ENCODE peak calls at places on chromosome 4, in seven cellular contexts. One of them, this sample, is unnamed.

GRCh38 chr4:52996261-52997131 is 134.4 kb downstream of the RASL11B start:
- DNase-seq in stimulated activated CD4-positive, alpha-beta T cell treated with anti-CD3 and anti-CD28 coated beads, Interleukin-4, amount 100 ng/mL, for 4 hours: no peak
- DNase-seq in breast epithelium: no peak
- DNase-seq in PC-3: no peak
- DNase-seq in aorta: no peak
- DNase-seq in bronchial epithelial cell: no peak
- DNase-seq in EL: peak
- DNase-seq in this sample: peak

GRCh38 chr4:44583393-44583792 is 68.0 kb downstream of the YIPF7 start:
- DNase-seq in stimulated activated CD4-positive, alpha-beta T cell treated with anti-CD3 and anti-CD28 coated beads, Interleukin-4, amount 100 ng/mL, for 4 hours: no peak
- DNase-seq in breast epithelium: no peak
- DNase-seq in PC-3: peak
- DNase-seq in aorta: no peak
- DNase-seq in bronchial epithelial cell: no peak
- DNase-seq in EL: no peak
- DNase-seq in this sample: no peak

GRCh38 chr4:10183462-10183861 is 66.9 kb upstream of the WDR1 start:
- DNase-seq in stimulated activated CD4-positive, alpha-beta T cell treated with anti-CD3 and anti-CD28 coated beads, Interleukin-4, amount 100 ng/mL, for 4 hours: no peak
- DNase-seq in breast epithelium: no peak
- DNase-seq in PC-3: no peak
- DNase-seq in aorta: no peak
- DNase-seq in bronchial epithelial cell: no peak
- DNase-seq in EL: no peak
- DNase-seq in this sample: no peak

GRCh38 chr4:742742-743311 is 37.2 kb downstream of the PCGF3 start:
- DNase-seq in stimulated activated CD4-positive, alpha-beta T cell treated with anti-CD3 and anti-CD28 coated beads, Interleukin-4, amount 100 ng/mL, for 4 hours: peak
- DNase-seq in breast epithelium: no peak
- DNase-seq in PC-3: peak
- DNase-seq in aorta: peak
- DNase-seq in bronchial epithelial cell: no peak
- DNase-seq in EL: peak
- DNase-seq in this sample: peak

GRCh38 chr4:138519436-138519835 is 277.3 kb upstream of the SLC7A11 start:
- DNase-seq in stimulated activated CD4-positive, alpha-beta T cell treated with anti-CD3 and anti-CD28 coated beads, Interleukin-4, amount 100 ng/mL, for 4 hours: no peak
- DNase-seq in breast epithelium: no peak
- DNase-seq in PC-3: no peak
- DNase-seq in aorta: no peak
- DNase-seq in bronchial epithelial cell: no peak
- DNase-seq in EL: no peak
- DNase-seq in this sample: no peak

GRCh38 chr4:187069398-187069797 is 345.7 kb upstream of the FAT1 start:
- DNase-seq in stimulated activated CD4-positive, alpha-beta T cell treated with anti-CD3 and anti-CD28 coated beads, Interleukin-4, amount 100 ng/mL, for 4 hours: no peak
- DNase-seq in breast epithelium: no peak
- DNase-seq in PC-3: no peak
- DNase-seq in aorta: no peak
- DNase-seq in bronchial epithelial cell: no peak
- DNase-seq in EL: no peak
- DNase-seq in this sample: no peak

GRCh38 chr4:149896428-149896827 is 80.8 kb upstream of the IQCM start:
- DNase-seq in stimulated activated CD4-positive, alpha-beta T cell treated with anti-CD3 and anti-CD28 coated beads, Interleukin-4, amount 100 ng/mL, for 4 hours: no peak
- DNase-seq in breast epithelium: no peak
- DNase-seq in PC-3: peak
- DNase-seq in aorta: no peak
- DNase-seq in bronchial epithelial cell: peak
- DNase-seq in EL: peak
- DNase-seq in this sample: peak

GRCh38 chr4:7324651-7325121 is 110.0 kb downstream of the PSAPL1 start:
- DNase-seq in stimulated activated CD4-positive, alpha-beta T cell treated with anti-CD3 and anti-CD28 coated beads, Interleukin-4, amount 100 ng/mL, for 4 hours: no peak
- DNase-seq in breast epithelium: no peak
- DNase-seq in PC-3: no peak
- DNase-seq in aorta: peak
- DNase-seq in bronchial epithelial cell: no peak
- DNase-seq in EL: no peak
- DNase-seq in this sample: no peak

GRCh38 chr4:15233626-15234025 is 194.2 kb upstream of the C1QTNF7 start:
- DNase-seq in stimulated activated CD4-positive, alpha-beta T cell treated with anti-CD3 and anti-CD28 coated beads, Interleukin-4, amount 100 ng/mL, for 4 hours: no peak
- DNase-seq in breast epithelium: no peak
- DNase-seq in PC-3: no peak
- DNase-seq in aorta: no peak
- DNase-seq in bronchial epithelial cell: no peak
- DNase-seq in EL: peak
- DNase-seq in this sample: no peak

GRCh38 chr4:127509155-127509554 is 123.6 kb upstream of the INTU start:
- DNase-seq in stimulated activated CD4-positive, alpha-beta T cell treated with anti-CD3 and anti-CD28 coated beads, Interleukin-4, amount 100 ng/mL, for 4 hours: no peak
- DNase-seq in breast epithelium: no peak
- DNase-seq in PC-3: no peak
- DNase-seq in aorta: no peak
- DNase-seq in bronchial epithelial cell: no peak
- DNase-seq in EL: peak
- DNase-seq in this sample: no peak